ENCODE peak calls at places on chromosomes 5 and 9, in six cellular contexts. O is endothelial cell of umbilical vein, A is Panc1, W is transverse colon, U is iPS DF 6.9, J is cardiac muscle cell. D is an unnamed sample.

GRCh38 chr5:37005252-37005651 is 128.7 kb downstream of the NIPBL start:
- DNase-seq in A (no peak), U (no peak), J (no peak), O (peak; percentile 60), W (no peak), D (no peak)

GRCh38 chr9:104494808-104495207 is 9.3 kb upstream of the OR13F1 start:
- DNase-seq in W (no peak), U (no peak), O (no peak), A (no peak), J (peak; percentile 2), D (peak; percentile 34)

GRCh38 chr5:139121120-139121519 is 77.0 kb downstream of the SIL1 start:
- DNase-seq in U (no peak), A (no peak), J (no peak), W (no peak), O (no peak), D (no peak)

GRCh38 chr5:1736889-1737711 is 62.5 kb downstream of the MRPL36 start:
- DNase-seq in J (no peak), O (no peak), W (no peak), U (no peak), A (no peak), D (no peak)

GRCh38 chr5:132098151-132098594 is 24.6 kb downstream of the CSF2 start:
- DNase-seq in U (no peak), A (no peak), J (no peak), O (no peak), W (no peak), D (no peak)

GRCh38 chr9:21770877-21771560 is 31.4 kb upstream of the MTAP start:
- DNase-seq in A (no peak), U (no peak), W (no peak), J (no peak), O (peak; percentile 85), D (peak; percentile 61)

GRCh38 chr9:16871358-16872151 is 1.1 kb upstream of the BNC2 start:
- DNase-seq in U (no peak), O (peak; percentile 59), J (peak; percentile 56), W (peak; percentile 44), A (no peak), D (peak; percentile 12)

GRCh38 chr5:5141625-5142527 is 1.7 kb downstream of the ADAMTS16 start:
- DNase-seq in J (peak; percentile 79), W (peak; percentile 32), O (peak; percentile 45), U (no peak), A (no peak), D (peak; percentile 80)

GRCh38 chr9:33151007-33151557 is 16.1 kb downstream of the B4GALT1 start:
- DNase-seq in O (peak; percentile 86), W (peak; percentile 71), A (no peak), J (peak; percentile 80), U (no peak), D (peak; percentile 93)

GRCh38 chr9:129894106-129894823 is 59.0 kb downstream of the USP20 start:
- DNase-seq in U (no peak), O (no peak), W (no peak), J (no peak), A (no peak), D (no peak)

GRCh38 chr5:89277791-89278190 is 394.8 kb upstream of the MEF2C start:
- DNase-seq in U (no peak), W (no peak), O (no peak), A (no peak), J (no peak), D (no peak)

GRCh38 chr9:119370816-119371215 is 1.6 kb upstream of the BRINP1 start:
- DNase-seq in W (peak; percentile 7), U (no peak), J (peak; percentile 88), O (no peak), A (no peak), D (peak; percentile 41)

GRCh38 chr5:147384346-147385193 is 125.3 kb downstream of the DPYSL3 start:
- DNase-seq in J (no peak), A (no peak), O (no peak), U (no peak), W (no peak), D (peak; percentile 68)

GRCh38 chr9:104779946-104780539 is 16.1 kb downstream of the NIPSNAP3B start:
- DNase-seq in W (no peak), O (no peak), U (no peak), J (no peak), A (no peak), D (no peak)

GRCh38 chr5:113614191-113614590 is 100.7 kb downstream of the YTHDC2 start:
- DNase-seq in O (no peak), U (no peak), A (no peak), J (no peak), W (no peak), D (no peak)

GRCh38 chr9:77752566-77752965 is 104.4 kb upstream of the GNA14 start:
- DNase-seq in A (no peak), U (no peak), J (no peak), W (no peak), O (no peak), D (peak; percentile 57)

GRCh38 chr5:61599370-61600140 is 267.5 kb downstream of the ZSWIM6 start:
- DNase-seq in A (peak; percentile 33), J (no peak), O (peak; percentile 10), W (no peak), U (no peak), D (peak; percentile 24)

GRCh38 chr5:68431601-68432337 is 216.2 kb downstream of the PIK3R1 start:
- DNase-seq in W (no peak), J (no peak), O (no peak), A (no peak), U (no peak), D (no peak)

GRCh38 chr9:1042466-1042865 is 7.7 kb upstream of the DMRT2 start:
- DNase-seq in O (no peak), U (no peak), J (peak; percentile 70), W (peak; percentile 34), A (no peak), D (no peak)

GRCh38 chr9:95435074-95435728 is 81.6 kb downstream of the PTCH1 start:
- DNase-seq in U (no peak), O (no peak), A (no peak), W (no peak), J (no peak), D (no peak)

GRCh38 chr9:105994970-105995369 is 300.6 kb downstream of the TMEM38B start:
- DNase-seq in A (no peak), J (no peak), U (no peak), W (no peak), O (no peak), D (no peak)

GRCh38 chr5:157130933-157131332 is 11.7 kb downstream of the MED7 start:
- DNase-seq in U (no peak), O (no peak), J (peak; percentile 62), A (no peak), W (no peak), D (no peak)

GRCh38 chr5:114387433-114387832 is 25.6 kb downstream of the KCNN2 start:
- DNase-seq in A (no peak), O (no peak), W (no peak), J (no peak), U (no peak), D (no peak)

GRCh38 chr9:6904366-6904765 is 146.6 kb downstream of the KDM4C start:
- DNase-seq in A (no peak), J (no peak), U (no peak), W (no peak), O (no peak), D (no peak)

GRCh38 chr5:159053216-159053615 is 46.5 kb downstream of the EBF1 start:
- DNase-seq in A (no peak), W (no peak), U (no peak), J (no peak), O (no peak), D (no peak)

GRCh38 chr5:159053708-159054107 is 46.0 kb downstream of the EBF1 start:
- DNase-seq in W (no peak), J (no peak), U (no peak), A (no peak), O (no peak), D (no peak)

GRCh38 chr5:159050408-159051091 is 49.2 kb downstream of the EBF1 start:
- DNase-seq in J (no peak), A (no peak), O (no peak), W (no peak), U (no peak), D (peak; percentile 66)

GRCh38 chr5:159051431-159052281 is 48.1 kb downstream of the EBF1 start:
- DNase-seq in J (peak; percentile 76), U (no peak), A (no peak), W (peak; percentile 35), O (peak; percentile 5), D (peak; percentile 22)

DNA sequence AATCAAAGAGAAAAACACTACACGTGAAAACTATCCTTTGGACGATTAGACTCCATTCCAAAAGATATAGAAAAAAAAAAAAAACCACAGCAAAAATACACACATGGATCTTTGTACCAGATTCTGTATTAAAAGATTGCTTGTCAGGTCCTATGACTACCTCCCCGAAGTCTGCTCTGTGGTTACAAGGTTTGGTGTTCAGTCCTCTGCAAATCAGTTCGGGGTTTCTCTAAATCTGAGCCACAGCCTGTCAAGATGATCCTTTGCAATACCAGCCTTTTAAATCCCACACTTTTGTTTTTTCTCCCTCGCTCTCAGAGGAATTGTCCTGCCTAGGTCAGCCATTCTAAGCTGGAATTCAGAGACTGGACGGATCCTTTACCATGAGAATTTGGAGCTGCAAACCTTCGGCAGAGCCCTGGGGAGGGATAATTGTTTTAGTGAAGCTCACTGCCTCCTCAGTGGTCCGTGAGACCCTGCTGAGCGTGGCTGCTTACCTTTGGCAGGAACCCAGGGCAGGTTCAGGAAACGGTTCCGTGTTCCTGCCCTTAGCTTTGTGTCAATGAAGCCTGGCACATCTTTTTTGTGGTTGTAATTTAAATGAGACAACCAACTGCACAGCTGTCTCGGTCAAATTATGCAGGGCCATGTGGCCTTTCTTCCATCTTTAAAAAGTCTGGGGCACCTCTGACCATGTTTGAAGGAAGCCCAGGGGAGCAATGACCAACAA is 47.3 kb downstream of the EBF1 start:
- DNase-seq in U (no peak), J (no peak), O (no peak), A (no peak), W (no peak), D (no peak)
- H3K27me3 ChIP-seq in U (peaks cover 46% of the 10 kb centered on the region), J (peaks cover 41% of the 10 kb centered on the region), O (peaks cover 23% of the 10 kb centered on the region), A (peaks cover 20% of the 10 kb centered on the region), W (peaks cover 34% of the 10 kb centered on the region), D (no peaks in the 10 kb centered on the region)

GRCh38 chr9:122420315-122420714 is 49.5 kb downstream of the PTGS1 start:
- DNase-seq in A (no peak), J (no peak), W (no peak), O (no peak), U (no peak), D (no peak)

GRCh38 chr9:122418016-122418415 is 47.2 kb downstream of the PTGS1 start:
- DNase-seq in W (no peak), O (no peak), J (no peak), U (no peak), A (no peak), D (no peak)
- H3K9me3 ChIP-seq in W (peaks cover 9% of the 10 kb centered on the region), O (no peaks in the 10 kb centered on the region), J (no peaks in the 10 kb centered on the region), U (peaks cover 3% of the 10 kb centered on the region), A (no peaks in the 10 kb centered on the region), D (peaks cover 14% of the 10 kb centered on the region)

GRCh38 chr5:143399616-143400540 is 3.6 kb downstream of the NR3C1 start:
- DNase-seq in W (no peak), U (no peak), J (no peak), A (no peak), O (no peak), D (no peak)
- H3K27me3 ChIP-seq in W (no peaks in the 10 kb centered on the region), U (peaks cover 9% of the 10 kb centered on the region), J (peaks cover 20% of the 10 kb centered on the region), A (no peaks in the 10 kb centered on the region), O (no peaks in the 10 kb centered on the region), D (no peaks in the 10 kb centered on the region)

GRCh38 chr9:131981116-131981847 is 98.4 kb downstream of the MED27 start:
- DNase-seq in O (peak; percentile 63), U (no peak), J (no peak), A (no peak), W (no peak), D (no peak)
- H3K9me3 ChIP-seq in O (no peaks in the 10 kb centered on the region), U (no peaks in the 10 kb centered on the region), J (no peaks in the 10 kb centered on the region), A (no peaks in the 10 kb centered on the region), W (no peaks in the 10 kb centered on the region), D (no peaks in the 10 kb centered on the region)

D was measured in A673.